ENCODE peak calls at places on chromosomes 5 and 9, in four cellular contexts. A, T, B and E are unnamed samples.

GRCh38 chr9:128911529-128912035 is 9.2 kb upstream of the PHYHD1 start:
- DNase-seq in A (peak), T (no peak), B (peak), E (no peak)

GRCh38 chr9:113807173-113808061 is 68.7 kb upstream of the ZNF618 start:
- DNase-seq in A (peak), T (peak), B (peak), E (peak)

GRCh38 chr9:127808347-127809001 is 5.8 kb downstream of the FPGS start:
- DNase-seq in A (no peak), T (no peak), B (no peak), E (no peak)

GRCh38 chr9:133844876-133845658 is 106.9 kb upstream of the SARDH start:
- DNase-seq in A (peak), T (no peak), B (peak), E (no peak)

GRCh38 chr5:79301046-79301712 is 65.2 kb downstream of the JMY start:
- DNase-seq in A (no peak), T (peak), B (no peak), E (no peak)

GRCh38 chr5:107618233-107618632 is 52.5 kb downstream of the EFNA5 start:
- DNase-seq in A (no peak), T (no peak), B (no peak), E (no peak)

GRCh38 chr5:181203842-181204560 is 995 bp downstream of the TRIM7 start:
- DNase-seq in A (no peak), T (no peak), B (no peak), E (no peak)

GRCh38 chr9:4973246-4973645 is 11.8 kb upstream of the JAK2 start:
- DNase-seq in A (no peak), T (no peak), B (no peak), E (no peak)

GRCh38 chr5:362189-362588 is 40.7 kb downstream of the AHRR start:
- DNase-seq in A (no peak), T (no peak), B (no peak), E (no peak)

GRCh38 chr9:34185778-34186551 is 7.1 kb downstream of the UBAP1 start:
- DNase-seq in A (peak), T (peak), B (no peak), E (no peak)

GRCh38 chr5:112921833-112922817 is at the start of gene REEP5:
- DNase-seq in A (peak), T (no peak), B (peak), E (peak)

GRCh38 chr5:134133213-134133994 is 18.9 kb downstream of the TCF7 start:
- DNase-seq in A (no peak), T (no peak), B (no peak), E (peak)

GRCh38 chr5:68465133-68465532 is 249.6 kb downstream of the PIK3R1 start:
- DNase-seq in A (no peak), T (no peak), B (no peak), E (no peak)

GRCh38 chr5:172412724-172413260 is 41.5 kb downstream of the SH3PXD2B start:
- DNase-seq in A (peak), T (peak), B (peak), E (no peak)

GRCh38 chr5:4882186-4882585 is 257.9 kb upstream of the ADAMTS16 start:
- DNase-seq in A (no peak), T (no peak), B (no peak), E (no peak)

GRCh38 chr9:129486496-129487306 is 134.2 kb downstream of the C9orf50 start:
- DNase-seq in A (peak), T (no peak), B (peak), E (no peak)

GRCh38 chr9:130825051-130825651 is 9.9 kb upstream of the ABL1 start:
- DNase-seq in A (no peak), T (no peak), B (no peak), E (no peak)

GRCh38 chr5:149046196-149046829 is 16.5 kb downstream of the SH3TC2 start:
- DNase-seq in A (no peak), T (no peak), B (no peak), E (no peak)

GRCh38 chr9:137664676-137665075 is 45.9 kb downstream of the EHMT1 start:
- DNase-seq in A (no peak), T (no peak), B (no peak), E (no peak)

GRCh38 chr5:180290568-180291233 is 1.2 kb downstream of the MAPK9 start:
- DNase-seq in A (no peak), T (no peak), B (no peak), E (no peak)

GRCh38 chr9:96020822-96021615 is 145.5 kb downstream of the ERCC6L2 start:
- DNase-seq in A (peak), T (no peak), B (no peak), E (peak)

GRCh38 chr9:123220127-123220526 is 48.3 kb downstream of the STRBP start:
- DNase-seq in A (no peak), T (no peak), B (no peak), E (no peak)

GRCh38 chr5:91007780-91008402 is 375.2 kb downstream of the ARRDC3 start:
- DNase-seq in A (no peak), T (no peak), B (no peak), E (no peak)

GRCh38 chr9:129283705-129284606 is 105.9 kb upstream of the IER5L start:
- DNase-seq in A (no peak), T (no peak), B (no peak), E (peak)

GRCh38 chr9:93397664-93398381 is 53.7 kb upstream of the FAM120A start:
- DNase-seq in A (no peak), T (no peak), B (no peak), E (no peak)

GRCh38 chr5:160843240-160843639 is 8.8 kb downstream of the ATP10B start:
- DNase-seq in A (no peak), T (no peak), B (no peak), E (no peak)

GRCh38 chr9:119043996-119044395 is 325.2 kb downstream of the BRINP1 start:
- DNase-seq in A (no peak), T (no peak), B (no peak), E (no peak)

GRCh38 chr9:134700636-134701350 is 59.2 kb downstream of the COL5A1 start:
- DNase-seq in A (no peak), T (no peak), B (no peak), E (no peak)

GRCh38 chr9:128148509-128149000 is 698 bp upstream of the LCN2 start:
- DNase-seq in A (peak), T (no peak), B (no peak), E (no peak)

DNA sequence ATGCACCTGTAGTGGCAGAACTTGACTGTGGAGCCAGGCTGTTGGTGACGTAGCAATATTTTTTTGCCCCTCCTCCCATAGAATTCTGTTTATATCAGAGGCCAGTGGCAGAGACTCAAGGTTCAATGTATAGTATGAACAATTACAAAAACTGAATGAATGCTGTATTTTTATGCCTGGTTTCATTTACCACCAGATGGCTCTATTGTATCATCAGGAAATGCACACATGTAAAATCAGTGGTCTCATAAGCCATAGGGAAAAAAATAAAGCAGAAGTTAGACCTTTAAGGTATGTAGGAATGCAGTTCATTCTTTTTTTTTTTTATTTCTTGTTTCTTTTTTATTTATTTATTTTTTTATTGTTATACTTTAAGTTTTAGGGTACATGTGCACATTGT is 43.6 kb downstream of the CCDC192 start:
- DNase-seq in A (no peak), T (peak), B (no peak), E (no peak)
- TF ChIP-seq CTCF in A (peak), T (peak), B (peak), E (no peak)

GRCh38 chr9:87664153-87665060 is 61.5 kb upstream of the CTSL start:
- DNase-seq in A (no peak), T (no peak), B (no peak), E (no peak)

GRCh38 chr9:87665516-87665915 is 60.4 kb upstream of the CTSL start:
- DNase-seq in A (no peak), T (no peak), B (no peak), E (no peak)

GRCh38 chr9:87668722-87669121 is 57.2 kb upstream of the CTSL start:
- DNase-seq in A (no peak), T (no peak), B (no peak), E (no peak)

GRCh38 chr9:87668222-87668621 is 57.7 kb upstream of the CTSL start:
- DNase-seq in A (no peak), T (no peak), B (no peak), E (no peak)

GRCh38 chr9:87667164-87667738 is 58.7 kb upstream of the CTSL start:
- DNase-seq in A (no peak), T (no peak), B (no peak), E (no peak)
- TF ChIP-seq CTCF in A (no peak), T (peak), B (no peak), E (no peak)

GRCh38 chr5:54083245-54083644 is 227.1 kb downstream of the ARL15 start:
- DNase-seq in A (no peak), T (no peak), B (no peak), E (no peak)
- TF ChIP-seq CTCF in A (no peak), T (no peak), B (no peak), E (no peak)

GRCh38 chr9:99576830-99577229 is 244.9 kb upstream of the NR4A3 start:
- DNase-seq in A (no peak), T (no peak), B (no peak), E (no peak)

GRCh38 chr9:99577351-99577750 is 244.3 kb upstream of the NR4A3 start:
- DNase-seq in A (no peak), T (no peak), B (no peak), E (no peak)

GRCh38 chr9:99578666-99579065 is 243.0 kb upstream of the NR4A3 start:
- DNase-seq in A (no peak), T (no peak), B (no peak), E (no peak)

GRCh38 chr9:99573883-99574282 is 247.8 kb upstream of the NR4A3 start:
- DNase-seq in A (no peak), T (no peak), B (no peak), E (no peak)

DNA sequence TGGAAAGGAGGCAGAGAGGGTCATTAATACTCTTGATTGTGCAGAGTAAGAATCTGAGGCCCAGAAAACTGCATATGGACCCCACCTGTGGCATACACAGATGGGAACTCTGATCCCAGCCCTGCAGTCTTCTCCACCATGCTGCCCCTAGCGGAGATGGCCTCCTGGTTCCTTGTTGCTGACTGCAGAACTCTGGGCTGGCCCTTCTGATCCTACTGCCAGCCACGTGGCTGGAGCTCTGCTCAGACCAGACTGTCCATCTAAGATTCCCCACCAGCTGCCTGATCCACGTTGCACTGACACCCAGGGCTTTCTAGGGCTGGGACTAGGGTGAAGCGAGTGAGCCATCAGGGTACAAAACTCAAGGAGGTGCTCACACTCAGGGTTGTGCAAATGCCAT is 245.7 kb upstream of the NR4A3 start:
- DNase-seq in A (no peak), T (no peak), B (no peak), E (no peak)
- TF ChIP-seq CTCF in A (no peak), T (no peak), B (no peak), E (no peak)

DNA sequence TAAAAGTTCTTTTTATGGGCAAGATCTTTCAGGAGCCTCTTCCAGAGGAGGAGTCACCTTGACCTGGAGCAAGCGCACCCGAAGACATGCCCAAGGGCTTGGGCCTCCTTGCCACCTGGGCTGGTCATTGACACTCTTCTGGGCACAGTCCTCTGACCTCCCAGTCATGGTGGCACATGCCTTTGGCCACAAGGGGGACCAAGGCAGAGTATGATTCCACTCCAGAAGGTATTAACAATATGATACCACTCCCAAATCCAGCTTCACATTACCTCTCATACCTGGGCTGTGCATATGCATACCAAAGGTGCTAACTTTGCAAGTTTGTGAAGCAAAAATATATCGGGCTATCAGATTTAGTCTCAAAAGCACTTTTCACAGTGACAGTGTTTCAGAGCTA is 84.6 kb downstream of the MAST4 start:
- DNase-seq in A (no peak), T (no peak), B (no peak), E (no peak)
- TF ChIP-seq CTCF in A (no peak), T (no peak), B (no peak), E (no peak)

GRCh38 chr9:80146466-80146865 is 574.7 kb downstream of the TLE4 start:
- DNase-seq in A (no peak), T (no peak), B (no peak), E (no peak)
- TF ChIP-seq CTCF in A (no peak), T (peak), B (peak), E (no peak)

DNA sequence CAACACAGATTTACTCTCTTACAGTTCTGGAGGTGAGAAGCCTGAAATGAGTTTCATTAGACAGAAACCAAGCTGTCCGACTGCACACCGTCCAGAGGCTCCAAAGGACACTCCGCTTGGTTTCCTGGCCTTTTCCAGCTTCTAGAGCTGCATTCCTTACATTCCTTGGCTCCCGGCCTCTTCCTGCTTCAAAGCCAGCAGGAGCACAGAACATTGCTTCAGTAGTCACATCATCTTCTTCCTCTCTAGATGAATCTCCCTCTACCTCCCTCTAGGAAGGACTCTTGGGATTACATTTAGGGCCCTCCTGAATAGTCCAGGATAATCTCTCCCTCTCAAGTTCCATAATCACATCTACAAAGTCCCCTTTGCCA is 213.3 kb downstream of the CDK5RAP2 start:
- DNase-seq in A (no peak), T (peak), B (peak), E (no peak)
- TF ChIP-seq CTCF in A (no peak), T (peak), B (no peak), E (no peak)

GRCh38 chr9:112665347-112665746 is 52.6 kb downstream of the INIP start:
- DNase-seq in A (no peak), T (peak), B (no peak), E (no peak)
- TF ChIP-seq CTCF in A (no peak), T (peak), B (no peak), E (no peak)